ENCODE peak calls at places on chromosomes 5 and 9, in ten cellular contexts. Z is cardiac muscle cell; C is GM23248; I is Peyer's patch; K is stomach; W is CD4-positive, alpha-beta memory T cell; E is PC-3; H is body of pancreas; U is CD8-positive, alpha-beta T cell; V is GM12878. R is an unnamed sample. For H3K4me1 and H3K27me3, the result is how much of the 10 kb centered on the place peaks cover.

GRCh38 chr5:36414869-36415282 is 113.2 kb upstream of the RANBP3L start:
- DNase-seq in C (peak), E (peak), H (no peak), I (no peak), K (no peak), U (no peak), V (no peak), W (no peak), Z (peak), R (peak)

GRCh38 chr9:91395106-91395552 is 28.5 kb downstream of the NFIL3 start:
- DNase-seq in W (no peak), Z (no peak), I (no peak), V (no peak), H (no peak), E (peak), C (peak), K (no peak), U (no peak), R (no peak)

GRCh38 chr9:72485821-72486605 is 35.4 kb upstream of the TMC1 start:
- DNase-seq in C (peak), E (no peak), K (no peak), V (no peak), W (no peak), U (no peak), Z (no peak), H (no peak), I (no peak), R (no peak)

GRCh38 chr5:33794550-33795300 is 97.1 kb downstream of the ADAMTS12 start:
- DNase-seq in W (no peak), I (no peak), K (no peak), U (no peak), H (no peak), V (no peak), C (peak), Z (no peak), E (peak), R (no peak)

GRCh38 chr9:86091477-86091876 is 7.9 kb downstream of the GOLM1 start:
- DNase-seq in C (no peak), H (no peak), I (no peak), V (no peak), K (no peak), U (no peak), W (no peak), E (no peak), Z (no peak), R (no peak)

GRCh38 chr9:107363511-107364182 is 80.6 kb downstream of the RAD23B start:
- DNase-seq in H (no peak), E (no peak), U (no peak), W (no peak), I (no peak), C (no peak), V (no peak), Z (peak), K (no peak), R (no peak)

GRCh38 chr5:6734243-6734695 is 21.0 kb downstream of the TENT4A start:
- DNase-seq in E (no peak), K (no peak), I (peak), V (no peak), Z (no peak), U (no peak), H (no peak), W (no peak), C (peak), R (no peak)

GRCh38 chr5:39876146-39876545 is 451.4 kb upstream of the DAB2 start:
- DNase-seq in E (no peak), K (no peak), Z (no peak), H (no peak), V (no peak), W (no peak), I (no peak), U (no peak), C (peak), R (no peak)

GRCh38 chr9:103522409-103522808 is 527.3 kb downstream of the CYLC2 start:
- DNase-seq in C (no peak), E (no peak), W (no peak), U (no peak), V (no peak), H (no peak), K (no peak), I (no peak), Z (no peak), R (no peak)

GRCh38 chr9:14281136-14281795 is 32.7 kb downstream of the NFIB start:
- DNase-seq in V (no peak), U (no peak), H (no peak), E (no peak), I (no peak), W (no peak), C (no peak), Z (no peak), K (no peak), R (no peak)

GRCh38 chr5:35741126-35741711 is 115.5 kb upstream of the IL7R start:
- DNase-seq in H (no peak), C (peak), K (no peak), Z (no peak), W (no peak), U (no peak), I (no peak), E (peak), V (no peak), R (no peak)

GRCh38 chr5:131996210-131997025 is 15.0 kb downstream of the ACSL6 start:
- DNase-seq in C (no peak), V (no peak), I (no peak), W (no peak), E (peak), K (no peak), H (peak), Z (no peak), U (no peak), R (peak)

GRCh38 chr5:106127341-106127781 is 1543.4 kb downstream of the EFNA5 start:
- DNase-seq in U (no peak), C (no peak), I (no peak), E (peak), K (no peak), W (no peak), V (peak), Z (peak), H (no peak), R (no peak)

GRCh38 chr9:83433841-83434240 is 104.4 kb downstream of the FRMD3 start:
- DNase-seq in W (no peak), K (no peak), V (no peak), Z (no peak), H (no peak), E (no peak), U (no peak), C (no peak), I (no peak), R (no peak)
- H3K4me1 ChIP-seq in W (under half), K (under half), V (under half), Z (under half), H (half or more), E (under half), U (under half), C (under half), I (under half), R (under half)

GRCh38 chr5:73422164-73422563 is 26.4 kb downstream of the FOXD1 start:
- DNase-seq in K (no peak), I (no peak), Z (no peak), H (no peak), W (no peak), U (no peak), V (no peak), E (no peak), C (no peak), R (no peak)

GRCh38 chr5:73418244-73418691 is 30.3 kb downstream of the FOXD1 start:
- DNase-seq in W (no peak), H (no peak), E (no peak), K (no peak), C (peak), I (no peak), Z (no peak), U (no peak), V (no peak), R (no peak)

GRCh38 chr5:73415617-73416016 is 33.0 kb downstream of the FOXD1 start:
- DNase-seq in H (no peak), W (no peak), C (no peak), Z (no peak), E (no peak), U (no peak), K (no peak), V (no peak), I (no peak), R (no peak)

GRCh38 chr5:73417307-73418035 is 31.1 kb downstream of the FOXD1 start:
- DNase-seq in C (peak), H (no peak), K (no peak), W (no peak), Z (no peak), V (no peak), I (no peak), E (no peak), U (no peak), R (no peak)

GRCh38 chr5:73419414-73420390 is 28.9 kb downstream of the FOXD1 start:
- DNase-seq in C (peak), Z (peak), U (no peak), K (no peak), W (no peak), E (no peak), V (no peak), I (no peak), H (no peak), R (no peak)
- H3K27me3 ChIP-seq in C (under half), Z (half or more), U (under half), K (under half), W (half or more), E (under half), V (under half), I (under half), H (under half), R (under half)

DNA sequence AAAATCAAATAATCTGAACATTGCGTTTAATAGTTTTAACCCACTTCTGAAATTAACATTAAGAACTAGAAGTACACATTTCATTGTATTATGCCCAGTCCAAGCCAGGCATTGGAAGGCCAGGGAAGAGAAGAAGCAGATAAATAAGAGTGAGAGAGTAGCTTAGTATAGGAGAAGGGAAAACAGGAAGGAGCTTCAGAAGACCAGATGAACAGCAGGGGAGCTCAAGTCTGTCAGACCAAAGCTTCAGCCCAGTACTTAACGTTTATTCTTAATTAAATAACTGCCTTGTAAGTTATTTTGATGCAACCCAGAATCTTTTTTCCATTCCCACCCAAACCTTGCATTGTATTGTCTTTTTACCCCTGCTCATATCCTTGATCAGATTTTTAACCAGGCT is 11.5 kb upstream of the FAM120AOS start:
- DNase-seq in H (no peak), K (no peak), U (no peak), C (no peak), Z (no peak), I (no peak), E (no peak), W (no peak), V (no peak), R (no peak)
- H3K27ac ChIP-seq in H (no peak), K (peak), U (no peak), C (no peak), Z (no peak), I (peak), E (no peak), W (no peak), V (peak), R (no peak)

GRCh38 chr5:141807732-141808131 is 70.5 kb downstream of the PCDH1 start:
- DNase-seq in E (no peak), H (no peak), Z (no peak), K (no peak), W (no peak), V (no peak), C (no peak), I (no peak), U (no peak), R (no peak)

GRCh38 chr5:141808857-141809256 is 69.4 kb downstream of the PCDH1 start:
- DNase-seq in W (no peak), U (no peak), H (no peak), K (no peak), I (no peak), Z (no peak), V (no peak), E (no peak), C (no peak), R (no peak)

GRCh38 chr5:141810702-141811101 is 67.5 kb downstream of the PCDH1 start:
- DNase-seq in W (no peak), U (no peak), K (no peak), E (no peak), C (no peak), V (no peak), H (no peak), Z (no peak), I (no peak), R (no peak)

GRCh38 chr5:141811287-141812155 is 66.7 kb downstream of the PCDH1 start:
- DNase-seq in E (no peak), U (no peak), Z (peak), I (peak), H (peak), V (no peak), K (no peak), W (peak), C (peak), R (peak)

DNA sequence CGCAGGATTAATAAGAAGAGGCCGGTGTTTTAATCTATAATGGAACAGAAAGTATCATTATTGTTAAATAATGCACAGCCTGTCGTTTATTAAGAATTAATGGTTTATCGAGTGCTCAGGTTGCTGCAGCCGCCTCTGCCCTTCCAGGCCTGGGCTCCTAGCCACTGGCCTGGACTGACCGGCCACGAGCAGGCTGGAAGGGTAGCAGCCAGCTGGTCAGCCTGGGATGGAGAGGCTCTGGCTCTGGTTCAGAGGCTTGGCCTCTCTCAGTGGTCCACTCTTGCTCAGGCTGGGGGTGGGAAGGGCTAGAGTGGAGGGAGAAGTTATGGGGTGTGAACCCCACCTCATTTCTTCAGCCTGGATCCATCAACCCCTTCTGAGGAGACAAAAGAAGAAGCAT is 68.5 kb downstream of the PCDH1 start:
- DNase-seq in H (no peak), K (no peak), W (no peak), I (no peak), V (no peak), U (no peak), E (no peak), C (no peak), Z (no peak), R (no peak)
- H3K4me1 ChIP-seq in H (under half), K (under half), W (under half), I (under half), V (under half), U (under half), E (under half), C (under half), Z (under half), R (under half)

GRCh38 chr5:38267372-38267771 is 9.0 kb downstream of the EGFLAM start:
- DNase-seq in I (no peak), H (no peak), K (no peak), U (no peak), Z (no peak), V (no peak), E (no peak), C (no peak), W (no peak), R (no peak)
- H3K27me3 ChIP-seq in I (under half), H (under half), K (under half), U (under half), Z (under half), V (under half), E (under half), C (under half), W (under half), R (under half)

GRCh38 chr5:79011869-79012268 is 26.8 kb upstream of the ARSB start:
- DNase-seq in K (no peak), W (no peak), I (no peak), E (no peak), V (no peak), U (no peak), C (no peak), H (no peak), Z (no peak), R (no peak)
- H3K27ac ChIP-seq in K (no peak), W (no peak), I (no peak), E (no peak), V (no peak), U (no peak), C (peak), H (no peak), Z (no peak), R (no peak)

GRCh38 chr5:110224050-110224449 is 502.4 kb downstream of the TMEM232 start:
- DNase-seq in U (no peak), I (no peak), V (no peak), E (no peak), W (no peak), Z (no peak), K (no peak), C (no peak), H (no peak), R (no peak)

GRCh38 chr5:110221036-110221435 is 505.4 kb downstream of the TMEM232 start:
- DNase-seq in Z (no peak), C (no peak), W (no peak), E (no peak), I (no peak), K (no peak), H (no peak), U (no peak), V (no peak), R (no peak)

GRCh38 chr5:110219769-110220168 is 506.7 kb downstream of the TMEM232 start:
- DNase-seq in U (no peak), H (no peak), C (no peak), E (no peak), I (no peak), W (no peak), V (no peak), K (no peak), Z (no peak), R (no peak)

GRCh38 chr5:110218994-110219393 is 507.5 kb downstream of the TMEM232 start:
- DNase-seq in H (no peak), Z (no peak), W (no peak), C (no peak), U (no peak), K (no peak), E (no peak), V (no peak), I (no peak), R (no peak)
- H3K4me1 ChIP-seq in H (under half), Z (under half), W (under half), C (under half), U (under half), K (under half), E (under half), V (under half), I (under half), R (under half)

DNA sequence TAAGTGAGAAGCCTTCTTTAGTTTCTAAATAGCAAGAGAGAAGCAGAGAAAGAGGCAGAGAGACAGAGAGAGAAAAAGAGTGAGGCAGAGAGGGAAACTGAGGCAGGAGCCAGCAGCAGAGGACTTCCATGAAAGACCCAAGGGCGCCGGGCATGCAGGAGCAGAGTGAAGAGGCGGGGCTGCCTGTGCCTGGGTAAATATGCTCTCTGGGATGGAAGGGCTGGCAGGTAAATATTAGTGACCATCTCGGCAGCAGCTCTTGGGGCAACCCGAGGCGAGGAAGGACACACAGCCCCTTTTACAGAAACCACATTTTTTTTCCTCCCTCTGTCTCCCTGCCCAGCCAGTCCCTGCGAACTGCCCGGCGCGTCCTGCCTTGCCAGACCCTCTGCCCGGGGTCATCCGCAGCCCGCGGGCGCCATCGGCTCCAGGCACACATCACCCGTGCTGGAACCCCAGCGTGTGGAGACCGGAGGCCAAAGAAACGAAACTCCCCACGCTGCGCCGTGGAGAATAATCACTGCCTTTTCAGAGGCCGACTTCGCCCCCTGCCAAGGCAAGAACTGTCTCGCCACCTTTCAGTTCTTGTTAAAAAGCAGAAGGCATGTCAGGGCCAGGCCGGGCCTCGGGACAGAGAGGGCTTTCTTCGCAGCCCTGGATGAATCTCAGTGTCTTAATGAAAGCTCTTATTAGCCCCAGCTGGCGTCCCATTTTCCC is 61.3 kb downstream of the BOD1 start:
- DNase-seq in E (no peak), I (no peak), W (no peak), H (no peak), C (peak), K (no peak), Z (no peak), V (no peak), U (no peak), R (no peak)
- H3K27me3 ChIP-seq in E (under half), I (under half), W (under half), H (under half), C (under half), K (under half), Z (under half), V (under half), U (under half), R (under half)

GRCh38 chr9:137141050-137141810 is 2.3 kb downstream of the GRIN1 start:
- DNase-seq in W (no peak), E (no peak), Z (no peak), H (no peak), C (no peak), U (no peak), K (no peak), I (no peak), V (no peak), R (no peak)
- H3K27ac ChIP-seq in W (no peak), E (no peak), Z (no peak), H (no peak), C (no peak), U (no peak), K (no peak), I (no peak), V (no peak), R (no peak)

GRCh38 chr5:41526699-41527098 is 16.3 kb upstream of the PLCXD3 start:
- DNase-seq in C (no peak), K (no peak), E (no peak), V (no peak), W (no peak), Z (no peak), H (no peak), I (no peak), U (no peak), R (no peak)

GRCh38 chr5:41519801-41520200 is 9.4 kb upstream of the PLCXD3 start:
- DNase-seq in I (no peak), U (no peak), E (peak), H (no peak), V (no peak), K (no peak), Z (no peak), W (no peak), C (peak), R (no peak)

GRCh38 chr5:41522193-41522786 is 11.9 kb upstream of the PLCXD3 start:
- DNase-seq in V (no peak), I (no peak), C (no peak), W (no peak), K (no peak), U (no peak), Z (no peak), H (no peak), E (no peak), R (no peak)

GRCh38 chr5:41527201-41527779 is 16.9 kb upstream of the PLCXD3 start:
- DNase-seq in H (no peak), I (no peak), U (no peak), K (no peak), C (peak), Z (peak), E (peak), V (no peak), W (no peak), R (no peak)

DNA sequence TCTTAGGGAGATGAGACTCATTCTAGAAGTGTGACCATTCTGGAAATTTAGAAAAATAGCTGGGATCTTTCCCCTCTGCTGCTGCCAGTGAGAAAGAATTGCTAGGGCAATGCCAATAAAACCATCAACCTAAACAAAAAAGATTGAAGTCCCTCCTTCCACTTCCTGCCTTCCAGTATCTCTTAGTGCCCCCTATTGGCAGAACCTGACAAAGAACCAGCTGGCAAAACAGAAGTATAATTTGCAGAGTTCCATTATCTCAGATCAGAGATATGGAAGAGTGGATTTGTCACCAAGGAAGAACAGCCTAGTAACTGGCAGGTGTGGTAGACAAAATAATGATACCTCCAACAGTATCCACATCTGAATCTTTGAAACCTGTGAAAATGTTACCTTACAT is 13.8 kb upstream of the PLCXD3 start:
- DNase-seq in V (no peak), Z (peak), U (no peak), I (no peak), H (no peak), E (peak), K (no peak), C (peak), W (no peak), R (no peak)
- H3K4me1 ChIP-seq in V (under half), Z (under half), U (under half), I (under half), H (under half), E (under half), K (under half), C (under half), W (under half), R (under half)

R was measured in small intestine.